ENCODE peak calls at places on chromosomes 4 and X, in eight cellular contexts. One of them, this sample, is unnamed.

GRCh38 chrX:27162496-27162895 is 300.6 kb downstream of the PPP4R3C start:
- DNase-seq in ascending aorta: no peak
- DNase-seq in H1: no peak
- DNase-seq in tibial artery: no peak
- DNase-seq in CD8-positive, alpha-beta T cell: no peak
- DNase-seq in heart right ventricle: no peak
- DNase-seq in upper lobe of right lung: no peak
- DNase-seq in mesenchymal stem cell: no peak
- DNase-seq in this sample: no peak

GRCh38 chr4:106316773-106317409 is 541 bp downstream of the AIMP1 start:
- DNase-seq in ascending aorta: no peak
- DNase-seq in H1: no peak
- DNase-seq in tibial artery: no peak
- DNase-seq in CD8-positive, alpha-beta T cell: no peak
- DNase-seq in heart right ventricle: no peak
- DNase-seq in upper lobe of right lung: no peak
- DNase-seq in mesenchymal stem cell: peak; percentile 41
- DNase-seq in this sample: no peak

GRCh38 chr4:26815199-26815598 is 45.4 kb upstream of the STIM2 start:
- DNase-seq in ascending aorta: no peak
- DNase-seq in H1: no peak
- DNase-seq in tibial artery: no peak
- DNase-seq in CD8-positive, alpha-beta T cell: no peak
- DNase-seq in heart right ventricle: no peak
- DNase-seq in upper lobe of right lung: no peak
- DNase-seq in mesenchymal stem cell: no peak
- DNase-seq in this sample: no peak

GRCh38 chrX:47283015-47283771 is 50.4 kb downstream of the USP11 start:
- DNase-seq in ascending aorta: no peak
- DNase-seq in H1: no peak
- DNase-seq in tibial artery: no peak
- DNase-seq in CD8-positive, alpha-beta T cell: no peak
- DNase-seq in heart right ventricle: peak; percentile 8
- DNase-seq in upper lobe of right lung: no peak
- DNase-seq in mesenchymal stem cell: no peak
- DNase-seq in this sample: no peak

GRCh38 chrX:8579602-8580001 is 115.0 kb downstream of the VCX3B start:
- DNase-seq in ascending aorta: no peak
- DNase-seq in H1: no peak
- DNase-seq in tibial artery: no peak
- DNase-seq in CD8-positive, alpha-beta T cell: no peak
- DNase-seq in heart right ventricle: no peak
- DNase-seq in upper lobe of right lung: no peak
- DNase-seq in mesenchymal stem cell: no peak
- DNase-seq in this sample: no peak

GRCh38 chr4:186554890-186555827 is at the start of gene MTNR1A:
- DNase-seq in ascending aorta: no peak
- DNase-seq in H1: peak; percentile 83
- DNase-seq in tibial artery: no peak
- DNase-seq in CD8-positive, alpha-beta T cell: no peak
- DNase-seq in heart right ventricle: no peak
- DNase-seq in upper lobe of right lung: no peak
- DNase-seq in mesenchymal stem cell: peak; percentile 33
- DNase-seq in this sample: peak; percentile 62

GRCh38 chrX:41890026-41890423 is 33.3 kb downstream of the CASK start:
- DNase-seq in ascending aorta: no peak
- DNase-seq in H1: no peak
- DNase-seq in tibial artery: no peak
- DNase-seq in CD8-positive, alpha-beta T cell: no peak
- DNase-seq in heart right ventricle: no peak
- DNase-seq in upper lobe of right lung: no peak
- DNase-seq in mesenchymal stem cell: no peak
- DNase-seq in this sample: no peak

GRCh38 chr4:161554372-161554990 is 609.3 kb downstream of the FSTL5 start:
- DNase-seq in ascending aorta: no peak
- DNase-seq in H1: no peak
- DNase-seq in tibial artery: no peak
- DNase-seq in CD8-positive, alpha-beta T cell: no peak
- DNase-seq in heart right ventricle: no peak
- DNase-seq in upper lobe of right lung: no peak
- DNase-seq in mesenchymal stem cell: peak; percentile 75
- DNase-seq in this sample: peak; percentile 3

GRCh38 chr4:56637791-56638190 is 43.3 kb downstream of the HOPX start:
- DNase-seq in ascending aorta: no peak
- DNase-seq in H1: no peak
- DNase-seq in tibial artery: no peak
- DNase-seq in CD8-positive, alpha-beta T cell: no peak
- DNase-seq in heart right ventricle: no peak
- DNase-seq in upper lobe of right lung: no peak
- DNase-seq in mesenchymal stem cell: no peak
- DNase-seq in this sample: no peak

GRCh38 chr4:102244878-102245535 is 100.3 kb downstream of the SLC39A8 start:
- DNase-seq in ascending aorta: no peak
- DNase-seq in H1: no peak
- DNase-seq in tibial artery: no peak
- DNase-seq in CD8-positive, alpha-beta T cell: no peak
- DNase-seq in heart right ventricle: no peak
- DNase-seq in upper lobe of right lung: no peak
- DNase-seq in mesenchymal stem cell: no peak
- DNase-seq in this sample: no peak

GRCh38 chr4:142282870-142283431 is 563.1 kb downstream of the INPP4B start:
- DNase-seq in ascending aorta: no peak
- DNase-seq in H1: peak; percentile 50
- DNase-seq in tibial artery: no peak
- DNase-seq in CD8-positive, alpha-beta T cell: peak; percentile 34
- DNase-seq in heart right ventricle: no peak
- DNase-seq in upper lobe of right lung: no peak
- DNase-seq in mesenchymal stem cell: peak; percentile 12
- DNase-seq in this sample: no peak

GRCh38 chr4:114311745-114312144 is 286.9 kb upstream of the UGT8 start:
- DNase-seq in ascending aorta: no peak
- DNase-seq in H1: no peak
- DNase-seq in tibial artery: no peak
- DNase-seq in CD8-positive, alpha-beta T cell: no peak
- DNase-seq in heart right ventricle: no peak
- DNase-seq in upper lobe of right lung: no peak
- DNase-seq in mesenchymal stem cell: no peak
- DNase-seq in this sample: no peak

GRCh38 chrX:20128678-20129077 is 12.0 kb upstream of the MAP7D2 start:
- DNase-seq in ascending aorta: no peak
- DNase-seq in H1: no peak
- DNase-seq in tibial artery: no peak
- DNase-seq in CD8-positive, alpha-beta T cell: no peak
- DNase-seq in heart right ventricle: peak; percentile 10
- DNase-seq in upper lobe of right lung: no peak
- DNase-seq in mesenchymal stem cell: no peak
- DNase-seq in this sample: no peak

GRCh38 chr4:76624271-76624681 is 189.2 kb downstream of the SHROOM3 start:
- DNase-seq in ascending aorta: peak; percentile 30
- DNase-seq in H1: no peak
- DNase-seq in tibial artery: peak; percentile 79
- DNase-seq in CD8-positive, alpha-beta T cell: no peak
- DNase-seq in heart right ventricle: peak; percentile 46
- DNase-seq in upper lobe of right lung: no peak
- DNase-seq in mesenchymal stem cell: peak; percentile 99
- DNase-seq in this sample: peak; percentile 80

GRCh38 chr4:7059673-7060072 is 8.2 kb downstream of the GRPEL1 start:
- DNase-seq in ascending aorta: no peak
- DNase-seq in H1: no peak
- DNase-seq in tibial artery: peak; percentile 11
- DNase-seq in CD8-positive, alpha-beta T cell: no peak
- DNase-seq in heart right ventricle: no peak
- DNase-seq in upper lobe of right lung: no peak
- DNase-seq in mesenchymal stem cell: no peak
- DNase-seq in this sample: no peak

DNA sequence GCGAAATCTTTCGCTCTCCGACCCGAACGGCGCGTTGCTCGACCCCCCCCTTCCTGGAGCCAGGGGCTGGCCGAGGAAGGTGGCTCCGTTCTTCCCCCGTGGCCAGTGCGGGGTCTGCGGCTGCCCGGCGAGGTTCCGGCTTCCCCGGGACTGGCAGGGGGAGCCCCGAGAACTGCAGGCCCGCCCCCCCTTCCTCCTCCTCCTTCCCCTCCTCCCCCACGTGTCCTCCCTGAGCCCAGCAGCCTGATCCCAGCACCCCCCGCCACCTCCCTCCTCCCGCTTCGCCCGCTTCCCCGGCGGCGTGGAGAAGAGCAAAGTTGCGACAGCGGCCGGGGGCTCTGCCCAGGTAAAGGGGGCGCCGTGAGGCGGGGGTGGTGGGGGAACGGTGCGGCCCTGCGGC is 2.4 kb upstream of the BCORL1 start:
- DNase-seq in ascending aorta: no peak
- DNase-seq in H1: peak; percentile 46
- DNase-seq in tibial artery: no peak
- DNase-seq in CD8-positive, alpha-beta T cell: peak; percentile 28
- DNase-seq in heart right ventricle: peak; percentile 32
- DNase-seq in upper lobe of right lung: peak; percentile 67
- DNase-seq in mesenchymal stem cell: no peak
- DNase-seq in this sample: no peak
- H3K27ac ChIP-seq in ascending aorta: peak overlapping the region; percentile 76
- H3K27ac ChIP-seq in H1: no peak overlapping the region
- H3K27ac ChIP-seq in tibial artery: peak overlapping the region; percentile 82
- H3K27ac ChIP-seq in CD8-positive, alpha-beta T cell: no peak overlapping the region
- H3K27ac ChIP-seq in heart right ventricle: peak overlapping the region; percentile 74
- H3K27ac ChIP-seq in upper lobe of right lung: peak overlapping the region; percentile 36
- H3K27ac ChIP-seq in mesenchymal stem cell: no peak overlapping the region
- H3K27ac ChIP-seq in this sample: no peak overlapping the region

GRCh38 chrX:397575-397974 is 10.9 kb upstream of the PPP2R3B start:
- DNase-seq in ascending aorta: no peak
- DNase-seq in H1: peak; percentile 59
- DNase-seq in tibial artery: no peak
- DNase-seq in CD8-positive, alpha-beta T cell: no peak
- DNase-seq in heart right ventricle: peak; percentile 68
- DNase-seq in upper lobe of right lung: no peak
- DNase-seq in mesenchymal stem cell: peak; percentile 81
- DNase-seq in this sample: no peak
- H3K4me1 ChIP-seq in ascending aorta: no peaks in the 10 kb centered on the region
- H3K4me1 ChIP-seq in H1: no peaks in the 10 kb centered on the region
- H3K4me1 ChIP-seq in tibial artery: no peaks in the 10 kb centered on the region
- H3K4me1 ChIP-seq in CD8-positive, alpha-beta T cell: no peaks in the 10 kb centered on the region
- H3K4me1 ChIP-seq in heart right ventricle: no peaks in the 10 kb centered on the region
- H3K4me1 ChIP-seq in upper lobe of right lung: no peaks in the 10 kb centered on the region
- H3K4me1 ChIP-seq in mesenchymal stem cell: peaks cover 8% of the 10 kb centered on the region
- H3K4me1 ChIP-seq in this sample: no peaks in the 10 kb centered on the region

GRCh38 chr4:112287258-112287873 is 1.7 kb upstream of the TIFA start:
- DNase-seq in ascending aorta: no peak
- DNase-seq in H1: no peak
- DNase-seq in tibial artery: no peak
- DNase-seq in CD8-positive, alpha-beta T cell: no peak
- DNase-seq in heart right ventricle: no peak
- DNase-seq in upper lobe of right lung: no peak
- DNase-seq in mesenchymal stem cell: no peak
- DNase-seq in this sample: no peak
- H3K27ac ChIP-seq in ascending aorta: no peak overlapping the region
- H3K27ac ChIP-seq in H1: no peak overlapping the region
- H3K27ac ChIP-seq in tibial artery: no peak overlapping the region
- H3K27ac ChIP-seq in CD8-positive, alpha-beta T cell: no peak overlapping the region
- H3K27ac ChIP-seq in heart right ventricle: no peak overlapping the region
- H3K27ac ChIP-seq in upper lobe of right lung: peak overlapping the region; percentile 34
- H3K27ac ChIP-seq in mesenchymal stem cell: no peak overlapping the region
- H3K27ac ChIP-seq in this sample: no peak overlapping the region

DNA sequence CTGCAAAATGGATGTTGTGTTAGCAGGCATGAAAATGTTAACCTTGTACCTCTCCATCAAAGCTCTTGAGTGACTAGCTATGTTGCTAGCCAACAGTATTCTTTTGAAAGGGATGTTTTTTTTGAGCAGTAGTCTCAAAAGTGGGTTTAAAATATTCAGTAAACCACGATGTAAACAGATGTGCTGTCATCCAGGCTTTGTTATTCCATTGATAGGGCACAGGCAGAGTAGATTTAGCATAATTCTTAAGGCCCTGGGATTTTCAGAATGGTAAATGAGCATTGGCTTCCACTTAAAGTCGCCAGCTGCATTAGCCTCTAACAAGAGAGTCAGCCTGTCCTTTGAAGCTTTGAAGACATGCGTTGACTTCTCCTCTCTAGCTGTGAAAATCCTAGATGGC is 18.4 kb downstream of the FGF2 start:
- DNase-seq in ascending aorta: no peak
- DNase-seq in H1: no peak
- DNase-seq in tibial artery: no peak
- DNase-seq in CD8-positive, alpha-beta T cell: no peak
- DNase-seq in heart right ventricle: no peak
- DNase-seq in upper lobe of right lung: no peak
- DNase-seq in mesenchymal stem cell: peak; percentile 52
- DNase-seq in this sample: no peak
- H3K4me1 ChIP-seq in ascending aorta: peaks cover 33% of the 10 kb centered on the region
- H3K4me1 ChIP-seq in H1: peaks cover 19% of the 10 kb centered on the region
- H3K4me1 ChIP-seq in tibial artery: no peaks in the 10 kb centered on the region
- H3K4me1 ChIP-seq in CD8-positive, alpha-beta T cell: no peaks in the 10 kb centered on the region
- H3K4me1 ChIP-seq in heart right ventricle: peaks cover 8% of the 10 kb centered on the region
- H3K4me1 ChIP-seq in upper lobe of right lung: no peaks in the 10 kb centered on the region
- H3K4me1 ChIP-seq in mesenchymal stem cell: peaks cover 10% of the 10 kb centered on the region
- H3K4me1 ChIP-seq in this sample: peaks cover 17% of the 10 kb centered on the region

GRCh38 chr4:68732653-68733466 is 62.4 kb upstream of the UGT2B15 start:
- DNase-seq in ascending aorta: no peak
- DNase-seq in H1: no peak
- DNase-seq in tibial artery: no peak
- DNase-seq in CD8-positive, alpha-beta T cell: no peak
- DNase-seq in heart right ventricle: no peak
- DNase-seq in upper lobe of right lung: no peak
- DNase-seq in mesenchymal stem cell: no peak
- DNase-seq in this sample: no peak
- H3K27ac ChIP-seq in ascending aorta: no peak overlapping the region
- H3K27ac ChIP-seq in H1: no peak overlapping the region
- H3K27ac ChIP-seq in tibial artery: no peak overlapping the region
- H3K27ac ChIP-seq in CD8-positive, alpha-beta T cell: no peak overlapping the region
- H3K27ac ChIP-seq in heart right ventricle: no peak overlapping the region
- H3K27ac ChIP-seq in upper lobe of right lung: no peak overlapping the region
- H3K27ac ChIP-seq in mesenchymal stem cell: peak overlapping the region; percentile 23
- H3K27ac ChIP-seq in this sample: no peak overlapping the region

GRCh38 chrX:2483398-2483797 is 17.4 kb downstream of the DHRSX start:
- DNase-seq in ascending aorta: no peak
- DNase-seq in H1: no peak
- DNase-seq in tibial artery: no peak
- DNase-seq in CD8-positive, alpha-beta T cell: no peak
- DNase-seq in heart right ventricle: no peak
- DNase-seq in upper lobe of right lung: peak; percentile 10
- DNase-seq in mesenchymal stem cell: no peak
- DNase-seq in this sample: no peak
- H3K4me1 ChIP-seq in ascending aorta: peaks cover 4% of the 10 kb centered on the region
- H3K4me1 ChIP-seq in H1: peaks cover 9% of the 10 kb centered on the region
- H3K4me1 ChIP-seq in tibial artery: no peaks in the 10 kb centered on the region
- H3K4me1 ChIP-seq in CD8-positive, alpha-beta T cell: no peaks in the 10 kb centered on the region
- H3K4me1 ChIP-seq in heart right ventricle: peaks cover 13% of the 10 kb centered on the region
- H3K4me1 ChIP-seq in upper lobe of right lung: no peaks in the 10 kb centered on the region
- H3K4me1 ChIP-seq in mesenchymal stem cell: peaks cover 5% of the 10 kb centered on the region
- H3K4me1 ChIP-seq in this sample: no peaks in the 10 kb centered on the region

DNA sequence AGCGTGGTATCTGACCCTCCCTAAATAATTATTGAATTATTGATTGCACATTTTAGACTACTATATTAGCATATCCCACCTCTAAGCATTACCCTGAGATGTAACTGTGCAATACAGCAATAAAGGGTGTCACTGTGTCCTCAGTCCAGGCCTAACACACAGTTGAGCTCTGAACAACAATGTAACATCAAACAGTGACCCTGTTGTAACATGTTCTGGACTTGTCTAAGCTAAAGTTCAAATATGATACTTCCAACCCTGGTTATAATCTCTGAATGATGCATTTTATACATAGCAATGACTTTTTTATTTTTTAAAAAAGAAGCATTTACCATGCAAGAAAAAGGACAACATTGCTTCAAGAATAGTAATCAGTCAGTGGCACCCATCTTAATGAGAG is 61.6 kb upstream of the DMD start:
- DNase-seq in ascending aorta: no peak
- DNase-seq in H1: no peak
- DNase-seq in tibial artery: no peak
- DNase-seq in CD8-positive, alpha-beta T cell: no peak
- DNase-seq in heart right ventricle: no peak
- DNase-seq in upper lobe of right lung: no peak
- DNase-seq in mesenchymal stem cell: no peak
- DNase-seq in this sample: no peak
- H3K27ac ChIP-seq in ascending aorta: no peak overlapping the region
- H3K27ac ChIP-seq in H1: no peak overlapping the region
- H3K27ac ChIP-seq in tibial artery: no peak overlapping the region
- H3K27ac ChIP-seq in CD8-positive, alpha-beta T cell: no peak overlapping the region
- H3K27ac ChIP-seq in heart right ventricle: no peak overlapping the region
- H3K27ac ChIP-seq in upper lobe of right lung: no peak overlapping the region
- H3K27ac ChIP-seq in mesenchymal stem cell: no peak overlapping the region
- H3K27ac ChIP-seq in this sample: no peak overlapping the region

This sample was measured in SJSA1.